ENCODE peak calls at places on chromosome 2, in five cellular contexts. V is AG10803, H is GM13976, A is iris pigment epithelial cell, T is progenitor cell of endocrine pancreas. R is an unnamed sample.
A peak's percentile ranks its signal among the peaks of the same experiment; 100 is the strongest.

GRCh38 chr2:45759310-45759851 is 107.9 kb downstream of the PRKCE start:
- DNase-seq in V (peak; percentile 71), H (no peak), A (peak; percentile 75), T (no peak), R (no peak)

GRCh38 chr2:151979694-151980093 is 119.2 kb downstream of the CACNB4 start:
- DNase-seq in V (no peak), H (no peak), A (peak; percentile 7), T (no peak), R (no peak)

GRCh38 chr2:74399785-74400184 is 19.7 kb upstream of the DCTN1 start:
- DNase-seq in V (peak; percentile 42), H (peak; percentile 62), A (peak; percentile 41), T (no peak), R (no peak)

GRCh38 chr2:3282056-3282998 is 95.3 kb downstream of the EIPR1 start:
- DNase-seq in V (peak; percentile 24), H (no peak), A (peak; percentile 62), T (no peak), R (peak; percentile 96)

GRCh38 chr2:160156665-160157064 is 43.4 kb downstream of the ITGB6 start:
- DNase-seq in V (peak; percentile 52), H (no peak), A (peak; percentile 83), T (no peak), R (no peak)

GRCh38 chr2:236090027-236090382 is 78.2 kb downstream of the GBX2 start:
- DNase-seq in V (no peak), H (no peak), A (no peak), T (no peak), R (peak; percentile 44)

GRCh38 chr2:219073413-219074129 is 12.8 kb upstream of the IHH start:
- DNase-seq in V (peak; percentile 67), H (peak; percentile 70), A (peak; percentile 73), T (no peak), R (no peak)

GRCh38 chr2:50401772-50402653 is 629.9 kb downstream of the NRXN1 start:
- DNase-seq in V (peak; percentile 29), H (peak; percentile 31), A (peak; percentile 69), T (peak; percentile 60), R (no peak)

GRCh38 chr2:73836141-73836943 is 7.6 kb downstream of the STAMBP start:
- DNase-seq in V (no peak), H (no peak), A (no peak), T (no peak), R (peak; percentile 80)

GRCh38 chr2:146128216-146128615 is 1608.3 kb upstream of the ZEB2 start:
- DNase-seq in V (peak; percentile 9), H (no peak), A (no peak), T (no peak), R (no peak)

R was measured in posterior cingulate gyrus.